ENCODE peak calls at places on chromosome 1, in nine cellular contexts. N, Q, S, E, Y, G, X, T and U are unnamed samples.
A peak's percentile ranks its signal among the peaks of the same experiment; 100 is the strongest.

GRCh38 chr1:107599220-107599619 is 365.8 kb downstream of the VAV3 start:
- DNase-seq in T (no peak), G (no peak), E (no peak), Y (no peak), N (no peak), X (no peak), S (no peak), Q (no peak), U (no peak)

GRCh38 chr1:224438989-224439388 is 4.4 kb upstream of the WDR26 start:
- DNase-seq in Q (no peak), Y (no peak), G (no peak), T (no peak), E (no peak), X (no peak), S (no peak), N (no peak), U (no peak)

GRCh38 chr1:47894718-47895393 is 102.3 kb downstream of the TRABD2B start:
- DNase-seq in Y (no peak), N (peak; percentile 90), Q (peak; percentile 51), X (no peak), G (peak; percentile 4), S (no peak), T (no peak), E (peak; percentile 89), U (no peak)

GRCh38 chr1:15053091-15053657 is 100.4 kb upstream of the TMEM51 start:
- DNase-seq in E (no peak), T (no peak), S (no peak), X (no peak), Y (no peak), Q (no peak), G (no peak), N (no peak), U (no peak)

GRCh38 chr1:178768423-178768822 is 43.4 kb downstream of the RALGPS2 start:
- DNase-seq in N (no peak), S (no peak), T (no peak), G (no peak), Y (no peak), X (no peak), E (no peak), Q (no peak), U (no peak)

GRCh38 chr1:55214214-55214902 is 806 bp downstream of the USP24 start:
- DNase-seq in X (peak; percentile 35), S (peak; percentile 55), G (no peak), N (peak; percentile 12), Q (peak; percentile 58), T (peak; percentile 57), Y (no peak), E (no peak), U (no peak)

GRCh38 chr1:179366093-179366800 is 476 bp downstream of the AXDND1 start:
- DNase-seq in X (no peak), Y (no peak), Q (no peak), S (no peak), N (no peak), T (peak; percentile 39), E (no peak), G (peak; percentile 8), U (no peak)

GRCh38 chr1:111742938-111743549 is 3.8 kb upstream of the INKA2 start:
- DNase-seq in T (no peak), S (no peak), Y (no peak), E (no peak), X (no peak), G (peak; percentile 86), N (no peak), Q (no peak), U (no peak)

GRCh38 chr1:186997877-186998276 is 169.1 kb downstream of the PLA2G4A start:
- DNase-seq in Y (no peak), N (no peak), E (no peak), Q (no peak), G (no peak), T (no peak), X (no peak), S (no peak), U (no peak)

GRCh38 chr1:150149490-150150453 is at the start of gene PLEKHO1:
- DNase-seq in E (peak; percentile 79), X (peak; percentile 82), G (peak; percentile 85), Q (peak; percentile 89), T (peak; percentile 75), N (peak; percentile 71), Y (no peak), S (peak; percentile 91), U (no peak)

GRCh38 chr1:194069168-194069830 is 882.9 kb upstream of the B3GALT2 start:
- DNase-seq in E (no peak), Y (no peak), S (peak; percentile 81), Q (peak; percentile 19), X (no peak), N (peak; percentile 0), T (peak; percentile 16), G (peak; percentile 16), U (no peak)

GRCh38 chr1:209048961-209049669 is 534.4 kb upstream of the CAMK1G start:
- DNase-seq in X (no peak), T (no peak), N (no peak), Q (no peak), S (no peak), Y (no peak), E (no peak), G (no peak), U (no peak)

GRCh38 chr1:182245040-182245439 is 146.6 kb downstream of the GLUL start:
- DNase-seq in Y (no peak), E (no peak), Q (no peak), N (no peak), S (no peak), G (no peak), X (no peak), T (no peak), U (no peak)

GRCh38 chr1:76012341-76013208 is 62.0 kb upstream of the ST6GALNAC3 start:
- DNase-seq in Y (no peak), S (no peak), X (no peak), T (no peak), E (no peak), N (no peak), Q (no peak), G (peak; percentile 2), U (no peak)

GRCh38 chr1:76021816-76022215 is 52.7 kb upstream of the ST6GALNAC3 start:
- DNase-seq in Y (no peak), X (no peak), G (no peak), T (no peak), N (no peak), E (no peak), Q (no peak), S (no peak), U (no peak)

GRCh38 chr1:76013209-76013581 is 61.4 kb upstream of the ST6GALNAC3 start:
- DNase-seq in G (no peak), Q (no peak), T (no peak), X (no peak), N (no peak), Y (no peak), E (no peak), S (no peak), U (no peak)

GRCh38 chr1:76015478-76016103 is 59.0 kb upstream of the ST6GALNAC3 start:
- DNase-seq in N (no peak), G (no peak), Y (no peak), S (no peak), Q (no peak), T (no peak), X (no peak), E (no peak), U (no peak)

GRCh38 chr1:76018045-76018444 is 56.5 kb upstream of the ST6GALNAC3 start:
- DNase-seq in S (no peak), G (no peak), E (no peak), Q (no peak), X (no peak), Y (no peak), N (no peak), T (no peak), U (no peak)
- H3K27ac ChIP-seq in S (no peak overlapping the region), G (no peak overlapping the region), E (no peak overlapping the region), Q (no peak overlapping the region), X (no peak overlapping the region), Y (no peak overlapping the region), N (no peak overlapping the region), T (no peak overlapping the region), U (no peak overlapping the region)

GRCh38 chr1:227586733-227587132 is 23.4 kb downstream of the ZNF678 start:
- DNase-seq in Y (no peak), Q (no peak), T (no peak), G (no peak), X (no peak), E (no peak), N (no peak), S (no peak), U (no peak)
- H3K27ac ChIP-seq in Y (no peak overlapping the region), Q (no peak overlapping the region), T (no peak overlapping the region), G (no peak overlapping the region), X (no peak overlapping the region), E (no peak overlapping the region), N (no peak overlapping the region), S (no peak overlapping the region), U (no peak overlapping the region)

DNA sequence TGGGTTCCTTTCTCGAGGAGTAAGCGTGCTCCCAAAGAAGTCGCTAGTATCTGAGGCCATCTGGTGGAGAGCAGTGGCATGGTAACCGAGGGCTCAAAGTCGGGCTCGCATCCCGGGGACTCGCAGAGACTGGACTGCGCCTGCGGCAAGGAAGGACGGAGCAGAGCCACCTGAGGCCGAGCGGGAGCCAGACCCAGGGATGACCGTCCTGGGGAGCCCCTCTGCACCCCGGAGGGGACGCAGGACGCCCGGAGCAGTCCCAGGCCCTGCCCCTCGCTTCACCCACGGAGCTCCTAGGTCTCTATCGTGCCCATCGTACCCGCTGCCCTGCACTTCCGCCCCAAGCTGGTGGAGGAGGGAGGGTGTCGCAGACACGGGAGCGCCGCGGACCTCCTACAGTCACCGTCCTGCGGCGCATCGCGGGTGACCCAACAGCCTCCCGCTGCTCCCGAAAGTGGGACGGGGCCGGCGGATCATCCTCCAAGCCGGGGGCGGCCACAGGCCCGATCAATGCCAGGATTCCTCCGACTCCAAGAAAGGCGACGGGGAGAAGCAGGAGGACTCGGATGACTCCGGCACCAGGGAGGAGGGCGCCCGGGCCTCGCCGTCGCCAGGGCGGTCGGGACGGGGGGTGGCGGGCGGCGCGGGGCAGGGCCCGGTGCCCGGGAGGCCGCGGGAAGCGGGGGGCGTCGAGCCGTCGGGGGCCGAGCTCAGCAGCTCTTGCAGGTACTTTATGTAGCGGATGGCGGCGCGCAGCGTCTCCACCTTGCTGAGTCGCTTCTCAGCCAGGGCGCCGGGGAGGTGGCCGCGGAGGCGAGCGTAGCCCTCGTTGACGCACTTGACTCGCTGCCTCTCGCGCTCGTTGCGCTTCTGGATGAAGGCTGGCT is 2.3 kb upstream of the CACNA1S start:
- DNase-seq in Y (peak; percentile 61), N (peak; percentile 91), G (peak; percentile 89), X (peak; percentile 54), T (peak; percentile 95), Q (peak; percentile 84), S (peak; percentile 85), E (peak; percentile 73), U (peak; percentile 19)
- H3K27ac ChIP-seq in Y (no peak overlapping the region), N (no peak overlapping the region), G (no peak overlapping the region), X (no peak overlapping the region), T (no peak overlapping the region), Q (no peak overlapping the region), S (no peak overlapping the region), E (no peak overlapping the region), U (peak overlapping the region; percentile 79)

DNA sequence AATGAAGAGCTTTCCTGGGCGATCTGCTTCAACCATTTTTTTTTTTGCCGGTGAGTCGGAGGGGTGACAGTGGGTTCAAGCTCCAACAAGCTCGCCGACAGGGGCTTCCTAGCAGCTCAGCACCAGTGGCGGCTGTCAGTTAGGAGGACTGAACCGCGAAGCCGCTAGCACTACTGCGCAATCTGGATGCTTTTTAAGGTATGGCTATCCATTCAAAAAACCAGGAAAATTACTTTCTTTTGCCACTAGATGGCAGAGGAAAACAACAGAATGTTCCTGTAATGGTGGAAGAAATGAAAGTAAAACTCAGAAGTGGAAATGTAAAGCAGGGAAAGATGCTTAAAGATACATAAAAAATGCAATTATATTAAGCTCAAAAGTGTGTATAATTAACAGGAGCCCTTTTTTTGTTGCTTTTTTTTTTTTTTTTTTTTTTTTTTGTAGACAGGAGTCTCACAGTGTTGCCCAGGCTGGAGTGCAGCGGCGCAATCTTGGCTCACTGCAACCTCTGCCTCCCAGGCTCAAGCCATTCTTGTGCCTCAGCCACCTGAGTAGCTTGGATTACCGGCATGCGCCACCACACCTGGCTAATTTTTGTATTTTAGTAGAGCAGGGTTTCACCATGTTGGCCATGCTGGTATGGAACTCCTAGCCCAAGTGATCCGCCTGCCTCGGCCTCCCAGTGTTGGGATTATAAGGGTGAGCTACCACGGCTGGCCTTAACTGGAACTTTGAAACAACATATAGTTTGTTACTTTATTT is 8.5 kb downstream of the KYAT3 start:
- DNase-seq in Y (no peak), T (no peak), S (no peak), Q (no peak), E (no peak), X (peak; percentile 11), N (peak; percentile 61), G (peak; percentile 69), U (no peak)
- H3K27ac ChIP-seq in Y (peak overlapping the region; percentile 66), T (peak overlapping the region; percentile 60), S (peak overlapping the region; percentile 75), Q (peak overlapping the region; percentile 23), E (peak overlapping the region; percentile 82), X (peak overlapping the region; percentile 60), N (peak overlapping the region; percentile 64), G (peak overlapping the region; percentile 62), U (peak overlapping the region; percentile 59)